ENCODE peak calls at places on chromosomes 11 and 22, in four cellular contexts. Q is K562, H is HepG2, V is SK-N-SH. Z is an unnamed sample.

GRCh38 chr11:96267490-96268010 is 75.4 kb downstream of the MAML2 start:
- DNase-seq in Q (no peak), H (no peak), V (no peak), Z (peak; percentile 95)

GRCh38 chr11:119741369-119742262 is 12.6 kb upstream of the NECTIN1 start:
- DNase-seq in Q (peak; percentile 83), H (peak; percentile 21), V (no peak), Z (no peak)

GRCh38 chr22:42964994-42965699 is 49.8 kb downstream of the PACSIN2 start:
- DNase-seq in Q (no peak), H (peak; percentile 77), V (no peak), Z (no peak)

GRCh38 chr22:20403779-20404140 is 9.8 kb downstream of the ZNF74 start:
- DNase-seq in Q (peak; percentile 50), H (no peak), V (no peak), Z (no peak)

GRCh38 chr22:39663751-39664150 is 93.2 kb downstream of the CACNA1I start:
- DNase-seq in Q (no peak), H (no peak), V (no peak), Z (no peak)

GRCh38 chr22:26671317-26672059 is 14.1 kb downstream of the MIAT start:
- DNase-seq in Q (no peak), H (no peak), V (no peak), Z (peak; percentile 73)

GRCh38 chr11:35344990-35345655 is 74.2 kb downstream of the SLC1A2 start:
- DNase-seq in Q (no peak), H (no peak), V (no peak), Z (no peak)

GRCh38 chr11:17572791-17573460 is 25.9 kb downstream of the OTOG start:
- DNase-seq in Q (no peak), H (no peak), V (no peak), Z (no peak)

GRCh38 chr22:41181349-41182241 is 23.5 kb upstream of the L3MBTL2 start:
- DNase-seq in Q (no peak), H (no peak), V (no peak), Z (no peak)

DNA sequence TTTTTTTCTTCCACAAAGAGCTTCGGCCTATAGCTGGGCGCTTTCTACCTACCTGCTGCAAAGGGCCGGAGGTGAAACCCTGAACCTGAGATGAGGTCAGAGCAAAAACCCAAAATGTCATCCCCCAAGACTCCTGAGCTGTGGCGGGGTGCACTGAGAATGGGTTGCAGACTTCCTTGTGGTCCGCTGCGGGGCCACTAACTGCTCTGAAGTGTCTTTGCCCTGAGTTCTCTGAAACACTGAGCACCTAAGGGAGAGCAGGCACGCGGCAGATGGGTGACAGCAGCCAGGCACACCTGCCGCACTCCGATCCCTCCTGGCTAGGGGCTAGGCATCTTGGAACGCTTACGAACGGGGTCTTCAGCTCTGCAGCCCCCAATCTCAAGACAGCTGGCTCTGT is 29.3 kb downstream of the RASD2 start:
- DNase-seq in Q (no peak), H (no peak), V (no peak), Z (no peak)
- TF ChIP-seq NFIC in Q (no peak), H (no peak), V (no peak), Z (no peak)

GRCh38 chr22:50256936-50257440 is 4.5 kb downstream of the MAPK12 start:
- DNase-seq in Q (no peak), H (no peak), V (no peak), Z (no peak)
- TF ChIP-seq NFIC in Q (no peak), H (no peak), V (no peak), Z (no peak)

GRCh38 chr22:32634424-32634981 is 159.9 kb downstream of the FBXO7 start:
- DNase-seq in Q (no peak), H (no peak), V (no peak), Z (no peak)

GRCh38 chr22:32627091-32627490 is 152.5 kb downstream of the FBXO7 start:
- DNase-seq in Q (no peak), H (peak; percentile 23), V (no peak), Z (no peak)

GRCh38 chr22:32632650-32633049 is 158.0 kb downstream of the FBXO7 start:
- DNase-seq in Q (no peak), H (no peak), V (peak; percentile 69), Z (no peak)

GRCh38 chr22:32628626-32629587 is 154.3 kb downstream of the FBXO7 start:
- DNase-seq in Q (no peak), H (peak; percentile 55), V (no peak), Z (no peak)

DNA sequence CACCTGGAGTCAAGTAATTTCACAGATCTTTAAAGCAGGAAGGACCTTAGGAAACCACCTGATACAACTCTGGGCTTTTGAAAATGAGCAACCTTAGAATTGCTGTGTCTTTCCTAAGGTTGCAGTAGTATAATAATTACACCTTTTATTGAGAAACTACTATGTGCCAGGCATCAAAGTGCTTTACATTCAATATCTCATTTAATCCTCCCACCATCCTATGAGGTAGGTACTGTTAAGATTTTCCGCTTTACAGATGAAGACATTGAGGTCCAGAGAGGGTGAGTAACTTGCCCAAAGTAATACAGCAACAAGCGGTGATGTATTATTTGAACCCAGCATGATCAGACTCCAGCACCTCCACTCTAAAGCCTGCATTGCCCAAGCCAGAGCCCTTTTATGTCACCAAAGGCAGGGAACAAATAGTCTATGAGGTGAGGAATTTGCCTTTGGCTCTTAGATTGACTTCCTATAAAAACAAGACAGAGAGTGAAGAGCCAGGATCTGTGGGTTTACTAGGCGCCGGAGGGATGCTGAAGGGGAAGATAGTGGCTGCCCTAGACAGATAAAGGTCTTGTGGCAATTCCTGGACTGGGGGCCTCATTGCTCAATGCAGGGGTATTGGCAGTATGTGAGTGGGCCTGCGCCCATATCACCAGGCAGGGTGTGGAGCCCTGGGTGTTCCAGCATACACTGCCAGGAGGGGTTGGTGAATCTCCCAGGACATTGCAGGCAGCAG is 157.1 kb downstream of the FBXO7 start:
- DNase-seq in Q (no peak), H (no peak), V (no peak), Z (no peak)
- TF ChIP-seq NFIC in Q (no peak), H (no peak), V (no peak), Z (no peak)

DNA sequence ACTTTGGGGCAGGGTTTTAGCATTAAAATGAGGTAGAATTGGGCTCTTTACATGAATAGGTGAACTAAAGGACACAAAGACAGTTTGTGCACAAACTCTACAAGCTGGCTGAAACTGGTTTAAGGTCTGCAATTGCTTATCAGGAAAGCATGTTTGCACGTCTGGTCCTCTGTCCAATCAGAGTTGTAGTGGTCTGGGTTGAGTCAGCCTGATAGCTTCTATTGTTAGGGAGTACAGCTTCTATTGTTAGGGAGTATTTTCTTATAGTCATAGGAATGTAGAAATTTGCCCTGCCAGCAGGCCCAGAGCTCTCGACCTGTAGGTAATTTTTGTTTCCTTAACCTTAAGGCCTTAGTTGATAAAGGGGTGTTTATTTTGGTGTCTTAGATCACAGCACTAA is 1422.4 kb downstream of the LRRC4C start:
- DNase-seq in Q (no peak), H (no peak), V (no peak), Z (no peak)
- TF ChIP-seq NFIC in Q (no peak), H (no peak), V (no peak), Z (no peak)

Z was measured in GM12878.